ENCODE peak calls at places on chromosomes 3 and 15, in eight cellular contexts. S is A549, I is M059J, J is psoas muscle, X is C1 segment of cervical spinal cord, D is stomach, K is mesothelial cell of epicardium, B is AG08396. L is an unnamed sample.

GRCh38 chr15:73353734-73354133 is 15.0 kb downstream of the HCN4 start:
- DNase-seq in J (no peak), X (no peak), S (no peak), K (no peak), B (no peak), I (no peak), D (no peak), L (no peak)

GRCh38 chr3:179068779-179069530 is 2.7 kb downstream of the ZMAT3 start:
- DNase-seq in I (peak; percentile 28), B (peak; percentile 48), D (no peak), K (no peak), X (peak; percentile 1), J (no peak), S (peak; percentile 35), L (peak; percentile 43)

GRCh38 chr15:89122532-89123525 is 34.6 kb downstream of the ABHD2 start:
- DNase-seq in B (no peak), K (no peak), I (peak; percentile 82), J (no peak), S (no peak), X (no peak), D (no peak), L (peak; percentile 39)

GRCh38 chr3:111577798-111578685 is 17.1 kb downstream of the ZBED2 start:
- DNase-seq in K (no peak), S (peak; percentile 83), I (peak; percentile 91), J (no peak), B (peak; percentile 71), X (no peak), D (no peak), L (peak; percentile 77)

GRCh38 chr3:144947895-144948294 is 976.3 kb downstream of the DIPK2A start:
- DNase-seq in B (no peak), I (no peak), K (no peak), D (no peak), S (no peak), X (no peak), J (no peak), L (no peak)

GRCh38 chr3:192062186-192062585 is 601.2 kb downstream of the PYDC2 start:
- DNase-seq in D (no peak), K (no peak), S (no peak), J (no peak), B (no peak), X (no peak), I (peak; percentile 71), L (no peak)

GRCh38 chr15:45183511-45183910 is 4.3 kb downstream of the SHF start:
- DNase-seq in I (no peak), J (no peak), X (no peak), D (no peak), K (no peak), S (no peak), B (no peak), L (no peak)

GRCh38 chr15:45326280-45326679 is 52.1 kb downstream of the GATM start:
- DNase-seq in B (no peak), D (no peak), S (no peak), I (no peak), X (no peak), K (no peak), J (no peak), L (no peak)

GRCh38 chr15:53576841-53577240 is 182.6 kb downstream of the WDR72 start:
- DNase-seq in I (no peak), X (no peak), B (no peak), K (no peak), J (no peak), D (no peak), S (no peak), L (no peak)

GRCh38 chr3:155963557-155963956 is 93.1 kb downstream of the GMPS start:
- DNase-seq in X (no peak), B (peak; percentile 16), S (no peak), D (no peak), I (peak; percentile 35), J (no peak), K (no peak), L (peak; percentile 27)

GRCh38 chr3:9301798-9302197 is 52.4 kb upstream of the SRGAP3 start:
- DNase-seq in S (no peak), B (no peak), J (no peak), X (no peak), I (no peak), D (no peak), K (no peak), L (no peak)

GRCh38 chr3:195907730-195908438 is 467 bp downstream of the TNK2 start:
- DNase-seq in S (peak; percentile 32), B (peak; percentile 26), X (peak; percentile 61), J (peak; percentile 94), D (peak; percentile 51), I (peak; percentile 26), K (no peak), L (peak; percentile 29)

GRCh38 chr3:181210275-181210674 is 220.7 kb upstream of the DNAJC19 start:
- DNase-seq in X (no peak), K (no peak), J (no peak), B (no peak), S (peak; percentile 3), I (peak; percentile 15), D (no peak), L (no peak)

GRCh38 chr15:64006642-64007041 is 39.6 kb downstream of the DAPK2 start:
- DNase-seq in X (no peak), K (no peak), D (peak; percentile 36), B (no peak), J (peak; percentile 69), S (no peak), I (no peak), L (no peak)

GRCh38 chr15:82572311-82572710 is 32.1 kb upstream of the RPS17 start:
- DNase-seq in I (peak; percentile 18), S (no peak), X (peak; percentile 41), D (no peak), K (no peak), B (peak; percentile 11), J (no peak), L (peak; percentile 32)

GRCh38 chr3:61571516-61572336 is 10.4 kb downstream of the PTPRG start:
- DNase-seq in B (peak; percentile 46), K (no peak), D (no peak), X (no peak), I (peak; percentile 74), J (peak; percentile 72), S (no peak), L (peak; percentile 76)

GRCh38 chr3:71724584-71725278 is 471 bp downstream of the EIF4E3 start:
- DNase-seq in K (peak; percentile 43), J (peak; percentile 86), D (peak; percentile 43), S (peak; percentile 9), I (no peak), B (peak; percentile 53), X (peak; percentile 63), L (peak; percentile 66)

GRCh38 chr15:63947228-63947627 is 99.1 kb downstream of the DAPK2 start:
- DNase-seq in D (no peak), X (no peak), I (no peak), J (no peak), K (no peak), S (no peak), B (no peak), L (no peak)

GRCh38 chr3:123524987-123525386 is 59.9 kb downstream of the HACD2 start:
- DNase-seq in I (no peak), D (no peak), J (no peak), S (no peak), X (no peak), K (no peak), B (no peak), L (no peak)

GRCh38 chr3:171436380-171436779 is 23.8 kb downstream of the TNIK start:
- DNase-seq in D (no peak), I (no peak), X (no peak), J (no peak), B (no peak), K (no peak), S (no peak), L (no peak)

GRCh38 chr15:65824941-65825544 is 33.0 kb upstream of the DENND4A start:
- DNase-seq in X (no peak), S (no peak), B (peak; percentile 12), K (no peak), D (no peak), I (peak; percentile 27), J (peak; percentile 62), L (peak; percentile 43)

GRCh38 chr15:39621210-39621609 is 40.3 kb downstream of the THBS1 start:
- DNase-seq in X (no peak), S (no peak), I (no peak), J (no peak), B (no peak), K (no peak), D (no peak), L (no peak)

GRCh38 chr3:28916713-28917499 is 364.0 kb upstream of the RBMS3 start:
- DNase-seq in D (peak; percentile 26), K (no peak), X (peak; percentile 49), I (peak; percentile 62), S (peak; percentile 20), B (peak; percentile 65), J (peak; percentile 78), L (peak; percentile 75)